ENCODE peak calls at places on chromosomes 13 and 19, in six cellular contexts. H is stomach, N is uterus, Q is colonic mucosa, O is adrenal gland, W is ovary. S is an unnamed sample.

GRCh38 chr19:14434543-14435319 is 1.6 kb downstream of the PKN1 start:
- DNase-seq in H (peak; percentile 71), Q (peak; percentile 52), O (peak; percentile 90), W (no peak), N (peak; percentile 72), S (peak; percentile 79)

GRCh38 chr19:12715929-12716328 is 7.8 kb downstream of the TNPO2 start:
- DNase-seq in W (no peak), O (no peak), N (no peak), Q (no peak), H (no peak), S (no peak)

GRCh38 chr13:83825676-83826075 is 56.6 kb downstream of the SLITRK1 start:
- DNase-seq in O (no peak), N (no peak), Q (no peak), H (no peak), W (no peak), S (no peak)

GRCh38 chr13:58119351-58119750 is 487.8 kb downstream of the PCDH17 start:
- DNase-seq in W (no peak), O (no peak), H (no peak), Q (no peak), N (no peak), S (no peak)

GRCh38 chr19:51628153-51628939 is 1.9 kb downstream of the SIGLEC5 start:
- DNase-seq in N (no peak), H (no peak), Q (no peak), O (no peak), W (no peak), S (no peak)

GRCh38 chr19:13315495-13315894 is 165.3 kb downstream of the IER2 start:
- DNase-seq in H (no peak), Q (no peak), O (peak; percentile 49), W (no peak), N (no peak), S (no peak)

GRCh38 chr19:51320258-51320657 is 8.8 kb downstream of the IGLON5 start:
- DNase-seq in W (peak; percentile 53), H (no peak), O (peak; percentile 35), Q (no peak), N (no peak), S (no peak)

GRCh38 chr19:48745208-48745995 is 1.3 kb downstream of the IZUMO1 start:
- DNase-seq in Q (peak; percentile 72), W (peak; percentile 58), H (peak; percentile 63), N (no peak), O (peak; percentile 70), S (peak; percentile 77)

GRCh38 chr19:10432736-10433130 is 12.4 kb downstream of the PDE4A start:
- DNase-seq in Q (no peak), N (no peak), O (no peak), H (peak; percentile 64), W (no peak), S (no peak)

GRCh38 chr19:31109626-31110025 is 239.6 kb downstream of the TSHZ3 start:
- DNase-seq in O (no peak), N (no peak), H (no peak), Q (no peak), W (no peak), S (no peak)

GRCh38 chr19:1406496-1406817 is 929 bp upstream of the DAZAP1 start:
- DNase-seq in W (no peak), H (no peak), N (no peak), Q (peak; percentile 54), O (no peak), S (no peak)

GRCh38 chr13:100138859-100139491 is 50.1 kb downstream of the PCCA start:
- DNase-seq in W (no peak), H (no peak), O (no peak), N (no peak), Q (no peak), S (no peak)

GRCh38 chr19:10114651-10115391 is 3.3 kb downstream of the P2RY11 start:
- DNase-seq in H (no peak), O (peak; percentile 24), Q (no peak), N (no peak), W (no peak), S (no peak)

GRCh38 chr13:68715651-68716050 is 1392.0 kb upstream of the ATXN8OS start:
- DNase-seq in N (no peak), W (no peak), H (no peak), O (no peak), Q (no peak), S (no peak)

GRCh38 chr19:33496016-33496415 is 25.6 kb downstream of the PEPD start:
- DNase-seq in Q (no peak), H (no peak), N (no peak), O (no peak), W (no peak), S (no peak)

GRCh38 chr19:51131780-51132680 is 7.3 kb downstream of the SIGLEC9 start:
- DNase-seq in Q (peak; percentile 32), N (no peak), O (peak; percentile 58), H (peak; percentile 56), W (peak; percentile 71), S (peak; percentile 79)

GRCh38 chr19:17824339-17824738 is 3.0 kb upstream of the INSL3 start:
- DNase-seq in H (no peak), Q (no peak), W (no peak), N (no peak), O (no peak), S (no peak)

GRCh38 chr13:112525306-112525945 is 62.5 kb downstream of the TUBGCP3 start:
- DNase-seq in Q (no peak), N (no peak), H (no peak), W (no peak), O (no peak), S (no peak)

GRCh38 chr19:50660083-50660366 is 10.8 kb downstream of the C19orf81 start:
- DNase-seq in H (no peak), Q (no peak), W (no peak), N (no peak), O (no peak), S (no peak)

GRCh38 chr13:50526771-50527567 is 316.5 kb downstream of the DLEU7 start:
- DNase-seq in H (no peak), N (no peak), Q (no peak), O (no peak), W (no peak), S (no peak)

DNA sequence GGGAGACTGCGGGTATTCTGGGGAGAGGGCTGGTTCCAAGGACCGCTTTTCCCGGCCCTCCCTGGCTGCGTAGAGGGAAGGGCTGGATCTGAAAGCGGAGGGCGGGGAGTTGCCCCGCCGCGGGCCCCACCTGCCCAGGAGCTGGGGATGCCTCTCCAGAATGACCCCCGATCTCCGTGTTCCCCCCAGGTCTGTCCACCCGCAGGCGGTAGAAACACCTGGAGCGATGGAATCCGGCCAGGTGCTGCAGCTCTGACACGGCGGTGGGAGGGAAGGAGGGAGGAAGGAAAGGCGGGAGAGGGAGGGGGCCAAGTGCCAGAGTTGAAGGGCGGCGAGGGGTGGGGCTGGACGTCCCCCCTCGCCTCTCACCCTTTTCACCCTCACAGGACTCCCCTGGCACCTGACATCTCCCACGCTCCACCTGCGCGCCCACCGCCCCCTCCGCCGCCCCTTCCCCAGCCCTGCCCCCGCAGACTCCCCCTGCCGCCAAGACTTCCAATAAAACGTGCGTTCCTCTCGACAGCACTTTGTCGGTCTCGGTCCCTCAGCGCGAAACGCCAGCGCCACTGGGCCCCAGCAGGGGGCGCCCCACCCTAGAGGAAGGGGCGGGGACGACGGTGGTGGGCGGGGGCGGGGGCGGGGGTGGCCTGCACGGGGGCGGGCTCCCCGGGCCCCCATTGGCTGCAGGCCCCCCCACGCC is 374 bp upstream of the FXYD7 start:
- DNase-seq in H (peak; percentile 64), Q (peak; percentile 70), O (no peak), W (peak; percentile 77), N (no peak), S (no peak)
- H3K27ac ChIP-seq in H (no peak overlapping the region), Q (no peak overlapping the region), O (no peak overlapping the region), W (peak overlapping the region; percentile 38), N (peak overlapping the region; percentile 25), S (no peak overlapping the region)

GRCh38 chr19:3986260-3987041 is 1.2 kb upstream of the EEF2 start:
- DNase-seq in W (peak; percentile 40), Q (peak; percentile 77), H (peak; percentile 57), O (peak; percentile 69), N (no peak), S (peak; percentile 68)
- TF ChIP-seq CTCF in W (peak; percentile 22), Q (peak; percentile 51), H (peak; percentile 30), O (peak; percentile 70), N (peak; percentile 56), S (peak; percentile 64)

GRCh38 chr13:41019027-41019487 is at the start of gene ELF1:
- DNase-seq in W (peak; percentile 33), H (peak; percentile 59), Q (peak; percentile 76), N (no peak), O (peak; percentile 39), S (peak; percentile 48)

GRCh38 chr13:41017153-41017552 is 2.0 kb downstream of the ELF1 start:
- DNase-seq in Q (no peak), H (peak; percentile 41), W (no peak), N (no peak), O (no peak), S (no peak)

GRCh38 chr13:41017744-41018582 is 1.2 kb downstream of the ELF1 start:
- DNase-seq in N (no peak), Q (no peak), O (no peak), W (no peak), H (no peak), S (no peak)

GRCh38 chr13:41019578-41020347 is 647 bp upstream of the ELF1 start:
- DNase-seq in H (no peak), W (no peak), Q (no peak), N (no peak), O (no peak), S (no peak)

DNA sequence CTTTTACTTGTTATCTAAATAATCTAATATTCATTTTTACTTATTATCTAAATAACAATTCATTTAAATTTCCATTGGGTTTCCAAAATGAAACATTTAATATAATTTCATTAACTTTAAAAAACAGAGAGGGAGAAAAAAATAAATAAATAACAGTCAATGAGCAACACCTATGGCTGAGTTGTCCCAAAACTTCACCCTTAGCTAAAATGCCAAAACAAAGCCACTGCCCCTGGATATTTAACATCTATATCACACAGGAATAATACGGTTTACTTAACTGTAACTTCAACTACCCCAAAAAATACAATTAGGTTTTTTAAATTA is 570 bp downstream of the ELF1 start:
- DNase-seq in W (no peak), H (no peak), Q (no peak), O (no peak), N (no peak), S (no peak)
- H3K4me3 ChIP-seq in W (peak overlapping the region; percentile 18), H (peak overlapping the region; percentile 32), Q (peak overlapping the region; percentile 33), O (no peak overlapping the region), N (no peak overlapping the region), S (no peak overlapping the region)

GRCh38 chr19:45446295-45446694 is 21.5 kb upstream of the FOSB start:
- DNase-seq in O (no peak), W (no peak), H (no peak), N (no peak), Q (no peak), S (no peak)

GRCh38 chr19:45444318-45445041 is 20.8 kb upstream of the ERCC1 start:
- DNase-seq in W (peak; percentile 97), O (peak; percentile 89), H (peak; percentile 95), Q (peak; percentile 97), N (peak; percentile 97), S (peak; percentile 88)

GRCh38 chr19:45446944-45447343 is 20.9 kb upstream of the FOSB start:
- DNase-seq in N (no peak), H (no peak), O (no peak), Q (no peak), W (no peak), S (no peak)

GRCh38 chr19:45443462-45444317 is 20.0 kb upstream of the ERCC1 start:
- DNase-seq in Q (peak; percentile 97), N (peak; percentile 95), H (peak; percentile 97), W (peak; percentile 97), O (peak; percentile 97), S (peak; percentile 91)

DNA sequence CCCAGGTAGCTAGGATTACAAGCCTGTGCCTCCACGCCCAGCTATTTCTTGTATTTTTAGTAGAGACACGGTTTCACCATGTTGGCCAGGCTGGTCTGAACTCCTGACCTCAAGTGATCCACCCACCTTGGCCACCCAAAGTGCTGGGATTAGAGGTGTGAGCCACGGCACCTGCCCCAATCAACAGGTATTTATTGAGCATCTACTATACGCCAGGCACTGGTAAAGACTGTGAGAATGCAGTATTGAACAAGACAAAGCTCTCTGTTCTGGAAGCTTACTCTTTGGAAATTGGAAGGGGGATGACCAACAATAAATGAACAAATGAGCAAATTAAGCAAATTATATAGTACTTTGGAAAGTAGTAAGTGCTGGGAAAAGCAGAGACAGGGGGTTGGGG is 21.4 kb upstream of the ERCC1 start:
- DNase-seq in N (no peak), Q (no peak), H (no peak), O (no peak), W (no peak), S (no peak)
- H3K27ac ChIP-seq in N (peak overlapping the region; percentile 92), Q (no peak overlapping the region), H (peak overlapping the region; percentile 89), O (no peak overlapping the region), W (peak overlapping the region; percentile 87), S (peak overlapping the region; percentile 98)